ENCODE peak calls at places on chromosomes 12 and 14, in five cellular contexts. F, R, O, Y and W are unnamed samples.

GRCh38 chr12:1927751-1928351 is 9.4 kb upstream of the CACNA2D4 start:
- DNase-seq in R (peak), O (no peak), Y (peak), F (no peak), W (no peak)

GRCh38 chr12:11650279-11650696 is 814 bp downstream of the ETV6 start:
- DNase-seq in R (no peak), Y (peak), O (no peak), F (no peak), W (no peak)

GRCh38 chr14:44108601-44109000 is 398.5 kb downstream of the FSCB start:
- DNase-seq in Y (no peak), O (no peak), R (no peak), F (no peak), W (peak)

GRCh38 chr12:23140710-23141109 is 515.7 kb downstream of the ETNK1 start:
- DNase-seq in F (no peak), Y (no peak), R (no peak), O (no peak), W (no peak)

GRCh38 chr12:119302334-119303132 is 32.0 kb upstream of the CCDC60 start:
- DNase-seq in Y (no peak), R (no peak), O (no peak), F (no peak), W (no peak)

GRCh38 chr14:33839193-33840076 is 111.4 kb downstream of the EGLN3 start:
- DNase-seq in O (no peak), Y (no peak), F (peak), R (peak), W (peak)

GRCh38 chr12:27396416-27396815 is 50.1 kb upstream of the SMCO2 start:
- DNase-seq in O (no peak), F (no peak), Y (no peak), R (no peak), W (no peak)

GRCh38 chr14:88929656-88930436 is 105.4 kb downstream of the TTC8 start:
- DNase-seq in Y (peak), O (no peak), F (no peak), R (peak), W (no peak)

GRCh38 chr12:95648990-95649791 is 97.9 kb upstream of the USP44 start:
- DNase-seq in Y (no peak), F (peak), O (no peak), R (no peak), W (no peak)

GRCh38 chr12:132342322-132342721 is 12.9 kb upstream of the GALNT9 start:
- DNase-seq in Y (peak), R (peak), F (no peak), O (no peak), W (no peak)

GRCh38 chr14:22471545-22472121 is 117.4 kb downstream of the DAD1 start:
- DNase-seq in Y (peak), F (peak), O (peak), R (peak), W (peak)

GRCh38 chr12:110266980-110267620 is 13.9 kb upstream of the ATP2A2 start:
- DNase-seq in F (peak), R (no peak), Y (no peak), O (no peak), W (peak)

GRCh38 chr12:32859389-32859788 is 37.2 kb downstream of the PKP2 start:
- DNase-seq in R (no peak), O (no peak), F (no peak), Y (no peak), W (no peak)

GRCh38 chr12:94941440-94941862 is 62.0 kb downstream of the NDUFA12 start:
- DNase-seq in F (peak), Y (no peak), O (no peak), R (no peak), W (peak)

GRCh38 chr14:74875941-74876913 is at the start of gene PROX2:
- DNase-seq in O (no peak), Y (no peak), F (no peak), R (no peak), W (no peak)

GRCh38 chr14:74478996-74479635 is 14.0 kb downstream of the NPC2 start:
- DNase-seq in F (peak), R (peak), O (no peak), Y (no peak), W (peak)

GRCh38 chr12:65823481-65824313 is 586 bp upstream of the HMGA2 start:
- DNase-seq in O (no peak), R (peak), F (peak), Y (peak), W (peak)

GRCh38 chr12:1380171-1380974 is 214.0 kb downstream of the FBXL14 start:
- DNase-seq in F (no peak), R (no peak), Y (no peak), O (no peak), W (no peak)

GRCh38 chr12:106039242-106039641 is 99.5 kb downstream of the NUAK1 start:
- DNase-seq in O (no peak), R (no peak), Y (no peak), F (no peak), W (no peak)

GRCh38 chr12:39867631-39868030 is 238.2 kb downstream of the SLC2A13 start:
- DNase-seq in R (no peak), F (no peak), Y (no peak), O (no peak), W (no peak)

GRCh38 chr12:1939745-1940607 is 21.5 kb upstream of the CACNA2D4 start:
- DNase-seq in Y (peak), O (peak), F (peak), R (peak), W (peak)

GRCh38 chr14:74491952-74492351 is 1.2 kb downstream of the NPC2 start:
- DNase-seq in R (peak), Y (no peak), F (peak), O (no peak), W (peak)

GRCh38 chr12:86660488-86661171 is 404.4 kb upstream of the MGAT4C start:
- DNase-seq in R (peak), O (no peak), Y (no peak), F (peak), W (peak)

GRCh38 chr14:99538733-99539132 is 57.5 kb downstream of the CCNK start:
- DNase-seq in F (no peak), O (no peak), Y (no peak), R (no peak), W (no peak)

GRCh38 chr14:99535908-99536778 is 54.9 kb downstream of the CCNK start:
- DNase-seq in F (no peak), Y (no peak), R (no peak), O (no peak), W (no peak)

GRCh38 chr14:99539503-99539902 is 58.3 kb downstream of the CCNK start:
- DNase-seq in Y (no peak), O (no peak), R (no peak), F (no peak), W (no peak)

GRCh38 chr14:99537399-99537798 is 56.2 kb downstream of the CCNK start:
- DNase-seq in Y (no peak), R (peak), O (no peak), F (peak), W (peak)

DNA sequence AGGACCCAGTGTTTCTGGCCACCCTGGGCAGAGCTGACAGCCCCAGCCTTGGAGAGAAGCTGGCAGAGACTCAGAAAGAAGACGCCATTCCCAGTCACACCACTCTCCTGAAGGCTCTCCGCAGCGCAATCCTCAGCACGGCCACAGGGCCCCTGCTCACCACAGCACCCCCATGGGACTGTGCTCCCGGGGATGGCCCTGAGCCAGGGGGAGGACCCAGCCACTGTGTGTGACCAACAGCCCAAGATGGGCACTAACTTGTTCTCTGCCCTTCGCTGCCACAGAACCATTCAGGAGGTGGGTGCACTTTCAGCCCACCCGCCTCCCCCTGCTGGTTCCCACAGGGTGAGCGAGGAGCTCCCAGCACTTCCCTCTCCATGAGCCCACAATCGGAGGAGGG is 57.1 kb downstream of the CCNK start:
- DNase-seq in Y (no peak), O (no peak), R (peak), F (peak), W (no peak)
- H2BK15ac ChIP-seq in Y (no peak), O (peak), R (no peak), F (peak), W (no peak)

DNA sequence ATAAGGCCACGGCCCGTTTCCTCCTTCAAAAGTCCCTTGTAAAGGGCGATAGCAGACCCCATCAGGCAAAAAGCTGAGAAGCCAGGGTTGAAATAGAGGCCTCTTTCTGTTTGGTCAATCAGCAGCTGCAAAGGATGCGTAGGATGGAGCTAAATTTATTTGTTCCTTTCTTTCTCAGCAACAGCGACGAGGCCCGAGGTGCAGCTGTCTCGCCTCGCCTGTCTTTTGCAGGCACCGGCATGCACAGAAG is 176 bp upstream of the MAP1LC3B2 start:
- DNase-seq in R (no peak), O (no peak), Y (no peak), F (no peak), W (no peak)
- H3K18ac ChIP-seq in R (peak), O (peak), Y (no peak), F (no peak), W (peak)

GRCh38 chr12:76064904-76065303 is 19.6 kb downstream of the NAP1L1 start:
- DNase-seq in Y (no peak), F (no peak), O (no peak), R (no peak), W (no peak)
- H2BK15ac ChIP-seq in Y (no peak), F (no peak), O (no peak), R (no peak), W (no peak)

DNA sequence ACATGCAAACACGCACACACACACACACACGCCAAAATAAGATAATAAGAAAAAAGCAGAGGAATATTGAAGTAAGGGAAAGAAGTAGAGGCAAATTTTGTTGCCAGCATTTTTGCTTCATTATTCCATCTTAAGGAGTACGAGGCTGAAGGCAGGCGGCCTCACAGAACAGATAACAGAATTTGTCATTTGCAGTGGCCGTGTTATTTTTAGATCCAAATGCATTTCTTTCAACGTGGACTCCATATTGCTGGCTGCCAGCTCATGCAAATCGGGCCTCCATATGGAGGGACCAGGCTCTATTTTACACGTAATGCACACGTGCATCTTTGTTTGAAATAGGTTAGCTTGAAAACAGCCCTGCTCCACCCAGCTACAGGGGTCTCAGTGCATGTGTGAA is 172.9 kb downstream of the RBM19 start:
- DNase-seq in F (no peak), Y (no peak), O (no peak), R (no peak), W (no peak)
- H3K18ac ChIP-seq in F (no peak), Y (no peak), O (no peak), R (no peak), W (no peak)

GRCh38 chr14:24093901-24094838 is at the start of gene PCK2:
- DNase-seq in O (peak), Y (peak), R (peak), F (peak), W (peak)
- H2BK15ac ChIP-seq in O (peak), Y (no peak), R (no peak), F (peak), W (peak)

DNA sequence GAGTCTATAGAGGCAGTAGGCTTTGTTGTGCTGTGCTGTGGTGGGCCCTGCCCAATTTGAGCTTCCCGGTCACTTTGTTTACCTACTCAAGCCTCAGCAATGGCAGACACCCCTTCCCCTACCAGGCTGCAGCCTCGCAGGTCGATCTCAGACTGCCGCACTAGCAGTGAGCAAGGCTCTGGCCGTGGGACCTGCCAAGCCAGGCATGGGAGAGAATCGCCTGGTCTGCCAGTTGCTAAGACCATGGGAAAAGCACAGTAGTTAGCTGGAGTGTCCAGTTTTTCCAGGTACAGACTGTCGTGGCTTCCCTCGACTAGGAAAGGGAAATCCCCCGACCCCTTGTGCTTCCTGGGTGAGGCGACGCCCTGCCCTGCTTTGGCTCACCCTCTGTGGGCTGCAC is 26.3 kb downstream of the ANO6 start:
- DNase-seq in Y (no peak), R (no peak), O (no peak), F (no peak), W (no peak)
- H3K18ac ChIP-seq in Y (no peak), R (no peak), O (no peak), F (no peak), W (no peak)

GRCh38 chr14:69573841-69574265 is 818 bp downstream of the CCDC177 start:
- DNase-seq in R (peak), Y (peak), F (no peak), O (no peak), W (no peak)

GRCh38 chr14:69573205-69573840 is 1.3 kb downstream of the CCDC177 start:
- DNase-seq in Y (no peak), O (no peak), F (no peak), R (no peak), W (no peak)

GRCh38 chr14:69571879-69572633 is 2.6 kb downstream of the CCDC177 start:
- DNase-seq in R (no peak), Y (peak), O (no peak), F (peak), W (no peak)

GRCh38 chr14:69571449-69571878 is 3.2 kb downstream of the CCDC177 start:
- DNase-seq in F (no peak), R (no peak), Y (peak), O (no peak), W (no peak)

GRCh38 chr14:69572634-69573135 is 2.0 kb downstream of the CCDC177 start:
- DNase-seq in O (no peak), R (no peak), Y (no peak), F (no peak), W (no peak)
- H2BK15ac ChIP-seq in O (no peak), R (no peak), Y (no peak), F (no peak), W (no peak)

DNA sequence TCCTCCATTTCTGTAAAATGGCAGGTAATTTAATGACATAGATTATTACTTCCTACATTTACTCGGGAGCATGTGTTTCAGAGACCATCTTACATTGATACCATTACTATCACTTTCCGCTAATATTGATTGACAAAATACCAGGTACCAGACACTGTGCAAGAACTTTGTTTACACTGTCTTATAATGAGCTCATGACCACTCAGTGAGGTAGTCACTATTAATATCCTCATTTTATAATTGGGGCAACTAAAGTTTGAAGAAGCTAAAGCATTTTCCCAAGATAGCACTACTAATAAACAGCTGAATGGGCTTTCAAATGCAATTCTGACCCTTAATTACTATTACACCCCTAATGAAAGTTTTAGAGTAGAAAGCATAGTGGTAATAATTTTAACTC is 734.8 kb downstream of the DIO2 start:
- DNase-seq in Y (no peak), F (no peak), R (no peak), O (no peak), W (no peak)
- H3K18ac ChIP-seq in Y (no peak), F (no peak), R (no peak), O (no peak), W (no peak)